ENCODE peak calls at places on chromosomes 5 and 9, in nine cellular contexts. O is T-helper 2 cell; X is BJ; F is T-helper 1 cell; Y is GDM1; K is A549; A is endothelial cell; B is foreskin melanocyte; N is activated CD4-positive, alpha-beta T cell treated with anti-CD3 and anti-CD28 coated beads, Interleukin-2, amount 10 ng/mL, durations not matched to agents 24 days and 14 days. G is an unnamed sample.

GRCh38 chr5:3237276-3237868 is 358.3 kb upstream of the IRX1 start:
- DNase-seq in O (no peak), X (no peak), F (no peak), Y (no peak), K (no peak), A (no peak), B (no peak), N (no peak), G (no peak)

GRCh38 chr5:132076202-132076830 is 2.7 kb downstream of the CSF2 start:
- DNase-seq in O (no peak), X (no peak), F (no peak), Y (no peak), K (no peak), A (no peak), B (no peak), N (no peak), G (no peak)

GRCh38 chr5:41661221-41661620 is 150.8 kb upstream of the PLCXD3 start:
- DNase-seq in O (no peak), X (no peak), F (no peak), Y (no peak), K (no peak), A (no peak), B (no peak), N (no peak), G (no peak)

GRCh38 chr5:14172149-14172795 is 29.1 kb downstream of the TRIO start:
- DNase-seq in O (no peak), X (no peak), F (no peak), Y (no peak), K (no peak), A (no peak), B (no peak), N (no peak), G (no peak)

GRCh38 chr9:108412755-108413154 is 443.0 kb downstream of the ACTL7B start:
- DNase-seq in O (no peak), X (no peak), F (no peak), Y (no peak), K (peak), A (peak), B (no peak), N (no peak), G (no peak)

GRCh38 chr9:16309350-16310271 is 560.9 kb downstream of the BNC2 start:
- DNase-seq in O (no peak), X (no peak), F (no peak), Y (no peak), K (no peak), A (no peak), B (no peak), N (no peak), G (no peak)

GRCh38 chr9:95074632-95075269 is 242.8 kb downstream of the FANCC start:
- DNase-seq in O (no peak), X (no peak), F (no peak), Y (no peak), K (no peak), A (no peak), B (no peak), N (no peak), G (no peak)

GRCh38 chr9:10562581-10563343 is 50.0 kb downstream of the PTPRD start:
- DNase-seq in O (no peak), X (no peak), F (no peak), Y (no peak), K (no peak), A (no peak), B (peak), N (no peak), G (no peak)

GRCh38 chr5:91049112-91049511 is 334.0 kb downstream of the ARRDC3 start:
- DNase-seq in O (no peak), X (no peak), F (no peak), Y (no peak), K (peak), A (no peak), B (no peak), N (no peak), G (no peak)

G was measured in stimulated activated naive CD4-positive, alpha-beta T cell.